ENCODE peak calls at places on chromosomes 3 and 15, in five cellular contexts. One of them, this sample, is unnamed.

GRCh38 chr3:48716982-48717746 is at the start of gene IP6K2:
- DNase-seq in CD8-positive, alpha-beta T cell: peak; percentile 98
- DNase-seq in A549: peak; percentile 87
- DNase-seq in tibial artery: peak; percentile 99
- DNase-seq in psoas muscle: peak; percentile 99
- DNase-seq in this sample: peak; percentile 91

GRCh38 chr15:67107014-67107812 is 41.8 kb downstream of the SMAD3 start:
- DNase-seq in psoas muscle: peak; percentile 63
- DNase-seq in tibial artery: peak; percentile 58
- DNase-seq in A549: peak; percentile 99
- DNase-seq in CD8-positive, alpha-beta T cell: no peak
- DNase-seq in this sample: peak; percentile 97

GRCh38 chr3:157786216-157786615 is 283.0 kb upstream of the VEPH1 start:
- DNase-seq in psoas muscle: no peak
- DNase-seq in A549: no peak
- DNase-seq in tibial artery: no peak
- DNase-seq in CD8-positive, alpha-beta T cell: no peak
- DNase-seq in this sample: peak; percentile 83

GRCh38 chr3:194046995-194047681 is 88.8 kb upstream of the HES1 start:
- DNase-seq in psoas muscle: peak; percentile 75
- DNase-seq in tibial artery: peak; percentile 41
- DNase-seq in A549: no peak
- DNase-seq in CD8-positive, alpha-beta T cell: no peak
- DNase-seq in this sample: no peak

GRCh38 chr3:138497851-138498250 is 63.4 kb downstream of the ESYT3 start:
- DNase-seq in tibial artery: no peak
- DNase-seq in A549: no peak
- DNase-seq in CD8-positive, alpha-beta T cell: no peak
- DNase-seq in psoas muscle: no peak
- DNase-seq in this sample: no peak

GRCh38 chr15:68277131-68277604 is 377 bp upstream of the FEM1B start:
- DNase-seq in psoas muscle: no peak
- DNase-seq in tibial artery: peak; percentile 54
- DNase-seq in CD8-positive, alpha-beta T cell: no peak
- DNase-seq in A549: peak; percentile 55
- DNase-seq in this sample: no peak

GRCh38 chr3:30747771-30748281 is 141.4 kb downstream of the TGFBR2 start:
- DNase-seq in CD8-positive, alpha-beta T cell: no peak
- DNase-seq in psoas muscle: no peak
- DNase-seq in tibial artery: no peak
- DNase-seq in A549: peak; percentile 41
- DNase-seq in this sample: peak; percentile 64

GRCh38 chr3:70889162-70890045 is 577.0 kb upstream of the MDFIC2 start:
- DNase-seq in psoas muscle: no peak
- DNase-seq in A549: no peak
- DNase-seq in CD8-positive, alpha-beta T cell: no peak
- DNase-seq in tibial artery: no peak
- DNase-seq in this sample: no peak

GRCh38 chr15:94844533-94845390 is 613.4 kb downstream of the MCTP2 start:
- DNase-seq in CD8-positive, alpha-beta T cell: no peak
- DNase-seq in tibial artery: peak; percentile 40
- DNase-seq in psoas muscle: peak; percentile 53
- DNase-seq in A549: no peak
- DNase-seq in this sample: no peak

GRCh38 chr3:51722362-51722761 is 15.5 kb downstream of the GRM2 start:
- DNase-seq in tibial artery: no peak
- DNase-seq in psoas muscle: no peak
- DNase-seq in CD8-positive, alpha-beta T cell: no peak
- DNase-seq in A549: no peak
- DNase-seq in this sample: no peak

GRCh38 chr3:43075904-43076661 is 29.8 kb downstream of the POMGNT2 start:
- DNase-seq in A549: no peak
- DNase-seq in psoas muscle: no peak
- DNase-seq in tibial artery: no peak
- DNase-seq in CD8-positive, alpha-beta T cell: no peak
- DNase-seq in this sample: no peak

GRCh38 chr3:4721511-4721911 is 228.4 kb downstream of the ITPR1 start:
- DNase-seq in CD8-positive, alpha-beta T cell: no peak
- DNase-seq in tibial artery: no peak
- DNase-seq in psoas muscle: no peak
- DNase-seq in A549: no peak
- DNase-seq in this sample: peak; percentile 97

GRCh38 chr3:170999737-171000242 is 26.7 kb downstream of the SLC2A2 start:
- DNase-seq in CD8-positive, alpha-beta T cell: no peak
- DNase-seq in tibial artery: no peak
- DNase-seq in A549: no peak
- DNase-seq in psoas muscle: no peak
- DNase-seq in this sample: peak; percentile 90

GRCh38 chr3:153338487-153338886 is 176.5 kb downstream of the RAP2B start:
- DNase-seq in A549: no peak
- DNase-seq in tibial artery: no peak
- DNase-seq in CD8-positive, alpha-beta T cell: no peak
- DNase-seq in psoas muscle: no peak
- DNase-seq in this sample: no peak

GRCh38 chr15:69357773-69358765 is 56.1 kb upstream of the KIF23 start:
- DNase-seq in A549: no peak
- DNase-seq in CD8-positive, alpha-beta T cell: no peak
- DNase-seq in tibial artery: no peak
- DNase-seq in psoas muscle: peak; percentile 11
- DNase-seq in this sample: no peak

GRCh38 chr15:91946914-91947313 is 93.4 kb downstream of the SLCO3A1 start:
- DNase-seq in A549: no peak
- DNase-seq in tibial artery: no peak
- DNase-seq in CD8-positive, alpha-beta T cell: no peak
- DNase-seq in psoas muscle: no peak
- DNase-seq in this sample: no peak

GRCh38 chr15:57235865-57236264 is 140.4 kb upstream of the CGNL1 start:
- DNase-seq in A549: no peak
- DNase-seq in CD8-positive, alpha-beta T cell: no peak
- DNase-seq in tibial artery: no peak
- DNase-seq in psoas muscle: no peak
- DNase-seq in this sample: no peak

GRCh38 chr15:65096481-65097385 is 18.3 kb downstream of the UBAP1L start:
- DNase-seq in A549: no peak
- DNase-seq in psoas muscle: no peak
- DNase-seq in tibial artery: no peak
- DNase-seq in CD8-positive, alpha-beta T cell: no peak
- DNase-seq in this sample: no peak

GRCh38 chr15:62403164-62403809 is 238.2 kb upstream of the C2CD4B start:
- DNase-seq in A549: no peak
- DNase-seq in psoas muscle: no peak
- DNase-seq in CD8-positive, alpha-beta T cell: no peak
- DNase-seq in tibial artery: no peak
- DNase-seq in this sample: peak; percentile 80

GRCh38 chr3:41598804-41599481 is 363.0 kb downstream of the ULK4 start:
- DNase-seq in A549: no peak
- DNase-seq in tibial artery: no peak
- DNase-seq in CD8-positive, alpha-beta T cell: no peak
- DNase-seq in psoas muscle: no peak
- DNase-seq in this sample: no peak

GRCh38 chr3:141115752-141116541 is 64.8 kb downstream of the SPSB4 start:
- DNase-seq in tibial artery: no peak
- DNase-seq in psoas muscle: no peak
- DNase-seq in A549: no peak
- DNase-seq in CD8-positive, alpha-beta T cell: no peak
- DNase-seq in this sample: no peak

GRCh38 chr3:31696815-31697548 is 164.3 kb downstream of the STT3B start:
- DNase-seq in tibial artery: no peak
- DNase-seq in A549: no peak
- DNase-seq in CD8-positive, alpha-beta T cell: no peak
- DNase-seq in psoas muscle: no peak
- DNase-seq in this sample: no peak

GRCh38 chr3:161851941-161852566 is 355.4 kb downstream of the OTOL1 start:
- DNase-seq in A549: peak; percentile 2
- DNase-seq in psoas muscle: peak; percentile 29
- DNase-seq in tibial artery: peak; percentile 40
- DNase-seq in CD8-positive, alpha-beta T cell: no peak
- DNase-seq in this sample: no peak

GRCh38 chr15:50287324-50288116 is 22.0 kb upstream of the HDC start:
- DNase-seq in A549: no peak
- DNase-seq in tibial artery: no peak
- DNase-seq in psoas muscle: no peak
- DNase-seq in CD8-positive, alpha-beta T cell: no peak
- DNase-seq in this sample: no peak

GRCh38 chr15:73992594-73992898 is 451 bp upstream of the STOML1 start:
- DNase-seq in CD8-positive, alpha-beta T cell: no peak
- DNase-seq in tibial artery: no peak
- DNase-seq in psoas muscle: no peak
- DNase-seq in A549: no peak
- DNase-seq in this sample: no peak

GRCh38 chr3:142318331-142318730 is 92.9 kb upstream of the GK5 start:
- DNase-seq in tibial artery: no peak
- DNase-seq in CD8-positive, alpha-beta T cell: no peak
- DNase-seq in A549: no peak
- DNase-seq in psoas muscle: no peak
- DNase-seq in this sample: no peak

GRCh38 chr15:101295607-101296225 is 668 bp upstream of the SNRPA1 start:
- DNase-seq in psoas muscle: no peak
- DNase-seq in CD8-positive, alpha-beta T cell: no peak
- DNase-seq in tibial artery: no peak
- DNase-seq in A549: no peak
- DNase-seq in this sample: no peak

GRCh38 chr3:47243748-47244147 is 38.9 kb downstream of the KIF9 start:
- DNase-seq in psoas muscle: no peak
- DNase-seq in CD8-positive, alpha-beta T cell: no peak
- DNase-seq in tibial artery: no peak
- DNase-seq in A549: no peak
- DNase-seq in this sample: no peak

GRCh38 chr15:99177679-99178078 is 71.7 kb downstream of the TTC23 start:
- DNase-seq in A549: no peak
- DNase-seq in tibial artery: no peak
- DNase-seq in psoas muscle: no peak
- DNase-seq in CD8-positive, alpha-beta T cell: no peak
- DNase-seq in this sample: no peak

GRCh38 chr3:98977520-98977919 is 76.0 kb upstream of the DCBLD2 start:
- DNase-seq in CD8-positive, alpha-beta T cell: no peak
- DNase-seq in tibial artery: no peak
- DNase-seq in psoas muscle: no peak
- DNase-seq in A549: no peak
- DNase-seq in this sample: peak; percentile 78

GRCh38 chr3:175075269-175075668 is 216.1 kb downstream of the NAALADL2 start:
- DNase-seq in psoas muscle: no peak
- DNase-seq in CD8-positive, alpha-beta T cell: no peak
- DNase-seq in tibial artery: no peak
- DNase-seq in A549: no peak
- DNase-seq in this sample: no peak

GRCh38 chr15:91852741-91853500 is 587 bp upstream of the SLCO3A1 start:
- DNase-seq in A549: peak; percentile 92
- DNase-seq in psoas muscle: peak; percentile 78
- DNase-seq in tibial artery: peak; percentile 77
- DNase-seq in CD8-positive, alpha-beta T cell: peak; percentile 72
- DNase-seq in this sample: no peak

GRCh38 chr3:151166161-151166560 is 36.9 kb downstream of the GPR171 start:
- DNase-seq in tibial artery: no peak
- DNase-seq in psoas muscle: no peak
- DNase-seq in CD8-positive, alpha-beta T cell: no peak
- DNase-seq in A549: no peak
- DNase-seq in this sample: no peak
- TF ChIP-seq CTCF in tibial artery: no peak
- TF ChIP-seq CTCF in psoas muscle: no peak
- TF ChIP-seq CTCF in CD8-positive, alpha-beta T cell: peak; percentile 22
- TF ChIP-seq CTCF in A549: peak; percentile 23
- TF ChIP-seq CTCF in this sample: peak; percentile 54

GRCh38 chr3:52893723-52894122 is 3.6 kb downstream of the STIMATE start:
- DNase-seq in psoas muscle: no peak
- DNase-seq in CD8-positive, alpha-beta T cell: no peak
- DNase-seq in tibial artery: no peak
- DNase-seq in A549: no peak
- DNase-seq in this sample: no peak

GRCh38 chr3:52895416-52895815 is 1.9 kb downstream of the STIMATE start:
- DNase-seq in CD8-positive, alpha-beta T cell: no peak
- DNase-seq in psoas muscle: no peak
- DNase-seq in A549: no peak
- DNase-seq in tibial artery: no peak
- DNase-seq in this sample: no peak

GRCh38 chr3:52896613-52897012 is 735 bp downstream of the STIMATE start:
- DNase-seq in tibial artery: no peak
- DNase-seq in CD8-positive, alpha-beta T cell: no peak
- DNase-seq in A549: no peak
- DNase-seq in psoas muscle: no peak
- DNase-seq in this sample: no peak

GRCh38 chr3:52892625-52893311 is 4.6 kb downstream of the STIMATE start:
- DNase-seq in tibial artery: no peak
- DNase-seq in CD8-positive, alpha-beta T cell: no peak
- DNase-seq in A549: no peak
- DNase-seq in psoas muscle: no peak
- DNase-seq in this sample: no peak

GRCh38 chr3:52894756-52895155 is 2.6 kb downstream of the STIMATE start:
- DNase-seq in A549: no peak
- DNase-seq in psoas muscle: no peak
- DNase-seq in CD8-positive, alpha-beta T cell: no peak
- DNase-seq in tibial artery: no peak
- DNase-seq in this sample: no peak
- H3K4me1 ChIP-seq in A549: peaks cover 4% of the 10 kb centered on the region
- H3K4me1 ChIP-seq in psoas muscle: peaks cover 46% of the 10 kb centered on the region
- H3K4me1 ChIP-seq in CD8-positive, alpha-beta T cell: peaks cover 29% of the 10 kb centered on the region
- H3K4me1 ChIP-seq in tibial artery: peaks cover 74% of the 10 kb centered on the region
- H3K4me1 ChIP-seq in this sample: peaks cover 9% of the 10 kb centered on the region

GRCh38 chr3:186640473-186640818 is 247 bp downstream of the FETUB start:
- DNase-seq in psoas muscle: no peak
- DNase-seq in CD8-positive, alpha-beta T cell: no peak
- DNase-seq in A549: peak; percentile 21
- DNase-seq in tibial artery: no peak
- DNase-seq in this sample: peak; percentile 96
- H3K27ac ChIP-seq in psoas muscle: no peak overlapping the region
- H3K27ac ChIP-seq in CD8-positive, alpha-beta T cell: no peak overlapping the region
- H3K27ac ChIP-seq in A549: peak overlapping the region; percentile 34
- H3K27ac ChIP-seq in tibial artery: no peak overlapping the region
- H3K27ac ChIP-seq in this sample: peak overlapping the region; percentile 25

DNA sequence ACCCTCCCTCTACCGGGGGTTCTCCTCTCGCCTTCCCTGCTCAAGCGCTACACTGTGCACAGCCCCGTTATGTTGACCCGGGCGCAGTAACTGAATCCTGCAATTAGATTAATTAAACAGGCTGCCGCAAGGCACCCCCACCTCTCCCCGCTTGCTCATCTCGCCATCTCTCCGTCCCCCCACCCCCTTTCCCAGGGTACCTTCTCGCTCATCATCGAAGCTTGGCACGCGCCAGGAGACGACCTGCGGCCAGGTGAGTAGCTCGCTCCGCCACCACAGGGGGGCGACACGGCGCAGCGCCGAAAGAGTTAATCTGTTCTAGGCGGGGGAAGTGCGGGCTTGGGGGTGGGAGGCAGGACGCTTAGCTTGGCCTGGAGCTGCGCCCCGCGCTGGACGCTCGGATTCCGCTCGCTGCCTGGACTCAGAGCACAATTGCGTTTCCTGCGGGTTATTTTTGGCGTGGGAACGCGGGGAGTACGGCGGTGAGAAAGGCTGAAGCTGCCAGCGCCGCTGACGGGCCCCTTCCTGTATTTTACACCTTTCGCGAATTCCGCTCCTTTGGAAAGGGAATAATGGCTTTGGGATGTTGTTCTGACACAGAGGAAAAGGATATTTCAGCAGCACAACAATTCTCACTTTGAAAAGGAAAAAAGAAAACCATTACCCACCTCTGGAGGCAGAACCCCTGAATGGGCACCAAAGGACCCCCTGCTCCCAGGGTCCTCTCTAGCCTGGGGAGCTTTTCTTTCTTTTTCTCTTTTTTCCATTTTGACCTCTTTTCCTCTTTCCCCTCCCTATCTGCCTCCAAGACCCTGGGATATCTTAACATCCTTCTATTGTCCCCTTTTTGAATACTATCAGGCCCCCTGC is 1.5 kb downstream of the DLL4 start:
- DNase-seq in psoas muscle: peak; percentile 57
- DNase-seq in tibial artery: no peak
- DNase-seq in CD8-positive, alpha-beta T cell: peak; percentile 26
- DNase-seq in A549: no peak
- DNase-seq in this sample: no peak
- TF ChIP-seq CTCF in psoas muscle: peak; percentile 43
- TF ChIP-seq CTCF in tibial artery: peak; percentile 14
- TF ChIP-seq CTCF in CD8-positive, alpha-beta T cell: peak; percentile 65
- TF ChIP-seq CTCF in A549: peak; percentile 62
- TF ChIP-seq CTCF in this sample: peak; percentile 74

This sample was measured in foreskin keratinocyte.